ENCODE peak calls at places on chromosomes 12 and 14, in four cellular contexts. One of them, this sample, is unnamed.
A peak's percentile ranks its signal among the peaks of the same experiment; 100 is the strongest.

GRCh38 chr14:83207550-83207949 is 1673.9 kb upstream of the SEL1L start:
- DNase-seq in EH: no peak
- DNase-seq in glomerular endothelial cell: no peak
- DNase-seq in breast epithelium: no peak
- DNase-seq in this sample: no peak

GRCh38 chr14:72525087-72525909 is 368.6 kb downstream of the DPF3 start:
- DNase-seq in EH: peak; percentile 30
- DNase-seq in breast epithelium: no peak
- DNase-seq in glomerular endothelial cell: no peak
- DNase-seq in this sample: no peak

GRCh38 chr12:93671044-93671443 is 6.1 kb upstream of the CRADD start:
- DNase-seq in breast epithelium: no peak
- DNase-seq in glomerular endothelial cell: no peak
- DNase-seq in EH: no peak
- DNase-seq in this sample: no peak

GRCh38 chr12:130041983-130042812 is 120.1 kb upstream of the FZD10 start:
- DNase-seq in glomerular endothelial cell: no peak
- DNase-seq in EH: no peak
- DNase-seq in breast epithelium: no peak
- DNase-seq in this sample: peak; percentile 89

GRCh38 chr12:59088673-59089072 is 168.4 kb upstream of the LRIG3 start:
- DNase-seq in breast epithelium: no peak
- DNase-seq in EH: no peak
- DNase-seq in glomerular endothelial cell: no peak
- DNase-seq in this sample: no peak

GRCh38 chr12:80567391-80567790 is 123.4 kb downstream of the PTPRQ start:
- DNase-seq in glomerular endothelial cell: no peak
- DNase-seq in breast epithelium: no peak
- DNase-seq in EH: peak; percentile 48
- DNase-seq in this sample: no peak

GRCh38 chr12:91186189-91186588 is 3.6 kb upstream of the DCN start:
- DNase-seq in glomerular endothelial cell: no peak
- DNase-seq in breast epithelium: no peak
- DNase-seq in EH: no peak
- DNase-seq in this sample: no peak

GRCh38 chr12:133081408-133081806 is 684 bp downstream of the ZNF140 start:
- DNase-seq in glomerular endothelial cell: no peak
- DNase-seq in EH: no peak
- DNase-seq in breast epithelium: peak; percentile 21
- DNase-seq in this sample: peak; percentile 29

GRCh38 chr12:103326190-103326589 is 169.6 kb downstream of the C12orf42 start:
- DNase-seq in breast epithelium: no peak
- DNase-seq in glomerular endothelial cell: no peak
- DNase-seq in EH: no peak
- DNase-seq in this sample: no peak

GRCh38 chr14:99884834-99885648 is 91.8 kb downstream of the EML1 start:
- DNase-seq in EH: peak; percentile 74
- DNase-seq in breast epithelium: no peak
- DNase-seq in glomerular endothelial cell: peak; percentile 45
- DNase-seq in this sample: no peak

GRCh38 chr12:109523071-109523470 is 45.6 kb downstream of the UBE3B start:
- DNase-seq in EH: no peak
- DNase-seq in breast epithelium: no peak
- DNase-seq in glomerular endothelial cell: no peak
- DNase-seq in this sample: no peak

GRCh38 chr14:28767851-28768548 is 1.4 kb downstream of the FOXG1 start:
- DNase-seq in EH: no peak
- DNase-seq in glomerular endothelial cell: no peak
- DNase-seq in breast epithelium: no peak
- DNase-seq in this sample: no peak

GRCh38 chr12:121264951-121265350 is 31.6 kb downstream of the CAMKK2 start:
- DNase-seq in glomerular endothelial cell: no peak
- DNase-seq in breast epithelium: no peak
- DNase-seq in EH: no peak
- DNase-seq in this sample: no peak

GRCh38 chr14:35155962-35156361 is 33.6 kb downstream of the PRORP start:
- DNase-seq in breast epithelium: no peak
- DNase-seq in glomerular endothelial cell: no peak
- DNase-seq in EH: peak; percentile 51
- DNase-seq in this sample: no peak

GRCh38 chr12:65300067-65300466 is 21.6 kb downstream of the MSRB3 start:
- DNase-seq in breast epithelium: no peak
- DNase-seq in EH: peak; percentile 37
- DNase-seq in glomerular endothelial cell: no peak
- DNase-seq in this sample: no peak

GRCh38 chr12:754238-754816 is 1.9 kb downstream of the WNK1 start:
- DNase-seq in EH: peak; percentile 52
- DNase-seq in breast epithelium: peak; percentile 27
- DNase-seq in glomerular endothelial cell: no peak
- DNase-seq in this sample: no peak

GRCh38 chr14:64826845-64827244 is 52.9 kb downstream of the SPTB start:
- DNase-seq in EH: peak; percentile 42
- DNase-seq in glomerular endothelial cell: no peak
- DNase-seq in breast epithelium: no peak
- DNase-seq in this sample: peak; percentile 50